ENCODE peak calls at places on chromosomes 7 and 10, in four cellular contexts. E, S, O and K are unnamed samples.

GRCh38 chr10:86872757-86873156 is 84.7 kb downstream of the MMRN2 start:
- DNase-seq in E (no peak), S (no peak), O (no peak), K (no peak)

GRCh38 chr10:35386594-35387174 is 50.4 kb downstream of the CCNY start:
- DNase-seq in E (no peak), S (no peak), O (peak), K (no peak)

GRCh38 chr7:130273081-130273699 is 6.5 kb downstream of the CPA2 start:
- DNase-seq in E (peak), S (no peak), O (no peak), K (peak)

GRCh38 chr10:78819361-78820006 is 249.3 kb upstream of the ZMIZ1 start:
- DNase-seq in E (no peak), S (no peak), O (no peak), K (no peak)

GRCh38 chr10:132516771-132517725 is 20.5 kb upstream of the INPP5A start:
- DNase-seq in E (peak), S (no peak), O (peak), K (peak)

GRCh38 chr10:72336259-72337038 is 18.3 kb downstream of the DNAJB12 start:
- DNase-seq in E (no peak), S (no peak), O (no peak), K (no peak)

GRCh38 chr7:123935436-123936381 is 10.7 kb downstream of the SPAM1 start:
- DNase-seq in E (no peak), S (no peak), O (no peak), K (no peak)

GRCh38 chr10:35420044-35420443 is 83.7 kb downstream of the CCNY start:
- DNase-seq in E (no peak), S (no peak), O (no peak), K (no peak)

GRCh38 chr7:132997505-132997904 is 84.4 kb downstream of the CHCHD3 start:
- DNase-seq in E (no peak), S (no peak), O (no peak), K (no peak)

GRCh38 chr7:114630186-114630824 is 215.7 kb downstream of the FOXP2 start:
- DNase-seq in E (no peak), S (no peak), O (no peak), K (peak)

GRCh38 chr7:158405324-158405723 is 182.3 kb downstream of the PTPRN2 start:
- DNase-seq in E (no peak), S (no peak), O (no peak), K (no peak)

GRCh38 chr7:135385209-135385608 is 124.7 kb downstream of the CNOT4 start:
- DNase-seq in E (no peak), S (no peak), O (no peak), K (no peak)

GRCh38 chr7:80770061-80770460 is 131.6 kb downstream of the CD36 start:
- DNase-seq in E (no peak), S (no peak), O (no peak), K (no peak)

GRCh38 chr10:126734957-126735356 is 64.5 kb upstream of the C10orf90 start:
- DNase-seq in E (no peak), S (no peak), O (peak), K (no peak)

GRCh38 chr7:39838326-39838725 is 111.7 kb upstream of the CDK13 start:
- DNase-seq in E (no peak), S (no peak), O (no peak), K (no peak)

GRCh38 chr10:22436893-22437619 is 91.8 kb downstream of the SPAG6 start:
- DNase-seq in E (peak), S (peak), O (peak), K (peak)

GRCh38 chr10:97923476-97923875 is 73.8 kb downstream of the GOLGA7B start:
- DNase-seq in E (no peak), S (no peak), O (no peak), K (no peak)

GRCh38 chr7:154848464-154848863 is 154.5 kb downstream of the PAXIP1 start:
- DNase-seq in E (no peak), S (no peak), O (no peak), K (no peak)

GRCh38 chr10:5534880-5535856 is 10.4 kb downstream of the CALML3 start:
- DNase-seq in E (no peak), S (no peak), O (peak), K (no peak)

GRCh38 chr7:134022512-134022911 is 104.6 kb upstream of the LRGUK start:
- DNase-seq in E (no peak), S (no peak), O (no peak), K (no peak)

GRCh38 chr7:55362927-55363326 is 2.2 kb upstream of the LANCL2 start:
- DNase-seq in E (no peak), S (no peak), O (no peak), K (no peak)

GRCh38 chr10:59047180-59047579 is 129.3 kb upstream of the PHYHIPL start:
- DNase-seq in E (no peak), S (no peak), O (no peak), K (no peak)

GRCh38 chr10:90602815-90603600 is 254.8 kb downstream of the HTR7 start:
- DNase-seq in E (no peak), S (no peak), O (no peak), K (no peak)

GRCh38 chr7:93307943-93308342 is 75.8 kb downstream of the VPS50 start:
- DNase-seq in E (no peak), S (no peak), O (no peak), K (no peak)

GRCh38 chr10:76491216-76491615 is 1059.8 kb downstream of the LRMDA start:
- DNase-seq in E (no peak), S (no peak), O (no peak), K (no peak)

GRCh38 chr10:72328829-72329204 is 25.9 kb downstream of the DNAJB12 start:
- DNase-seq in E (no peak), S (no peak), O (no peak), K (no peak)

GRCh38 chr10:86803156-86803555 is 46.7 kb downstream of the BMPR1A start:
- DNase-seq in E (no peak), S (no peak), O (no peak), K (no peak)

GRCh38 chr7:74185636-74186035 is 11.5 kb downstream of the EIF4H start:
- DNase-seq in E (no peak), S (no peak), O (no peak), K (no peak)
- H3K4me3 ChIP-seq in E (no peak), S (no peak), O (no peak), K (no peak)

DNA sequence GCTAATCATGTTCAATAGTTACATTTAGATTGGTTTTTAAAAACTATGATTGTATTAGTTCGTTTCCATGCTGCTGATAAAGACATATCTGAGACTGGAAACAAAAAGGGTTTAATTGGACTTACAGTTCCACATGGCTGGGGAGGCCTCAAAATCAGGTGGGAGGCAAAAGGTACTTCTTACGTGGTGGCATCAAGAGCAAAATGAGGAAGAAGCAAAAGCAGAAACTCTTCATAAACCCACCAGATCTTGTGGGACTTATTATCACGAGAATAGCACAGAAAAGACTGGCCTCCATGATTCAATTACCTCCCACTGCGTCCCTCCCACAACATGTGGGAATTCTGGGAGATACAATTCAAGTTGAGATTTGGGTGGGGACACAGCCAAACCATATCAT is 34.1 kb upstream of the CC2D2B start:
- DNase-seq in E (no peak), S (no peak), O (no peak), K (no peak)
- TF ChIP-seq SUZ12 in E (no peak), S (no peak), O (no peak), K (no peak)

GRCh38 chr10:71038921-71039320 is 150.6 kb upstream of the PCBD1 start:
- DNase-seq in E (no peak), S (no peak), O (no peak), K (no peak)
- TF ChIP-seq ZNF274 in E (no peak), S (no peak), O (no peak), K (no peak)

GRCh38 chr7:116912269-116912909 is 40.9 kb upstream of the ST7 start:
- DNase-seq in E (no peak), S (no peak), O (no peak), K (no peak)

GRCh38 chr7:116911799-116912198 is 41.5 kb upstream of the ST7 start:
- DNase-seq in E (no peak), S (no peak), O (no peak), K (no peak)

GRCh38 chr7:116906391-116906790 is 44.0 kb downstream of the CAPZA2 start:
- DNase-seq in E (no peak), S (no peak), O (no peak), K (no peak)

GRCh38 chr7:116910367-116910766 is 42.9 kb upstream of the ST7 start:
- DNase-seq in E (no peak), S (no peak), O (no peak), K (no peak)
- H3K4me3 ChIP-seq in E (no peak), S (no peak), O (no peak), K (no peak)